ENCODE peak calls at places on chromosome 9, in seven cellular contexts. S is lower lobe of right lung; K is GM23338; T is sigmoid colon; E is CD8-positive, alpha-beta T cell; H is uterus; R is tibial artery. J is an unnamed sample. For H3K4me1, the result is how much of the 10 kb centered on the place peaks cover.

GRCh38 chr9:99513441-99514112 is 291.5 kb downstream of the SEC61B start:
- DNase-seq in E (no peak), R (no peak), K (no peak), S (no peak), T (no peak), H (no peak), J (no peak)

GRCh38 chr9:132141948-132142594 is 19.8 kb upstream of the NTNG2 start:
- DNase-seq in H (no peak), E (no peak), S (no peak), T (no peak), K (no peak), R (no peak), J (no peak)

GRCh38 chr9:99878651-99879050 is 27.8 kb upstream of the STX17 start:
- DNase-seq in T (no peak), R (no peak), H (no peak), S (no peak), E (no peak), K (no peak), J (no peak)

GRCh38 chr9:85040141-85040540 is 370.6 kb downstream of the NTRK2 start:
- DNase-seq in S (no peak), H (no peak), K (no peak), T (no peak), R (no peak), E (no peak), J (no peak)

GRCh38 chr9:1198085-1198484 is 147.9 kb downstream of the DMRT2 start:
- DNase-seq in E (no peak), K (no peak), R (no peak), T (no peak), H (no peak), S (no peak), J (no peak)

GRCh38 chr9:130576176-130576575 is 3.2 kb upstream of the FUBP3 start:
- DNase-seq in T (no peak), E (no peak), R (no peak), H (no peak), S (no peak), K (no peak), J (no peak)

GRCh38 chr9:125189011-125189360 is 617 bp downstream of the PPP6C start:
- DNase-seq in T (peak), E (no peak), K (peak), H (no peak), R (no peak), S (peak), J (peak)

GRCh38 chr9:119907056-119907455 is 537.8 kb upstream of the BRINP1 start:
- DNase-seq in S (no peak), E (no peak), R (no peak), T (no peak), K (no peak), H (no peak), J (no peak)

GRCh38 chr9:114621975-114622609 is 11.0 kb downstream of the TMEM268 start:
- DNase-seq in E (no peak), K (no peak), H (no peak), S (no peak), R (no peak), T (no peak), J (no peak)

GRCh38 chr9:3099601-3100000 is 255.7 kb upstream of the PUM3 start:
- DNase-seq in R (no peak), H (no peak), T (no peak), S (no peak), E (no peak), K (no peak), J (no peak)

GRCh38 chr9:2838984-2839367 is 4.9 kb downstream of the PUM3 start:
- DNase-seq in E (no peak), S (no peak), H (no peak), T (no peak), K (no peak), R (no peak), J (no peak)

GRCh38 chr9:89278551-89278950 is 32.4 kb upstream of the CKS2 start:
- DNase-seq in R (no peak), T (no peak), H (no peak), K (no peak), E (no peak), S (no peak), J (no peak)

GRCh38 chr9:98989036-98990000 is 45.6 kb downstream of the COL15A1 start:
- DNase-seq in H (peak), E (no peak), R (peak), K (no peak), S (no peak), T (peak), J (peak)

GRCh38 chr9:90169490-90169889 is 473.1 kb downstream of the DIRAS2 start:
- DNase-seq in S (no peak), H (no peak), R (no peak), T (no peak), E (no peak), K (no peak), J (no peak)

GRCh38 chr9:37909326-37909725 is 5.4 kb upstream of the SLC25A51 start:
- DNase-seq in K (no peak), S (no peak), H (no peak), T (peak), R (peak), E (no peak), J (no peak)

GRCh38 chr9:38023661-38024035 is 45.4 kb downstream of the SHB start:
- DNase-seq in T (no peak), R (no peak), H (no peak), K (no peak), S (no peak), E (no peak), J (no peak)

GRCh38 chr9:12972608-12973589 is 198.1 kb downstream of the LURAP1L start:
- DNase-seq in K (no peak), S (no peak), H (no peak), R (no peak), T (peak), E (no peak), J (peak)

GRCh38 chr9:90658181-90658580 is 15.6 kb upstream of the DIRAS2 start:
- DNase-seq in H (no peak), K (no peak), E (no peak), R (no peak), S (no peak), T (no peak), J (no peak)

GRCh38 chr9:121259935-121260334 is 8.0 kb upstream of the GSN start:
- DNase-seq in T (no peak), R (no peak), E (no peak), S (no peak), H (no peak), K (no peak), J (no peak)

GRCh38 chr9:68577778-68578591 is 37.3 kb upstream of the TMEM252 start:
- DNase-seq in K (no peak), E (no peak), H (no peak), R (no peak), T (no peak), S (no peak), J (no peak)

GRCh38 chr9:99680191-99680590 is 141.5 kb upstream of the NR4A3 start:
- DNase-seq in R (no peak), K (no peak), E (no peak), S (no peak), T (no peak), H (no peak), J (no peak)

GRCh38 chr9:108259917-108260675 is 595.7 kb downstream of the ACTL7B start:
- DNase-seq in H (no peak), K (no peak), E (no peak), T (no peak), S (no peak), R (no peak), J (no peak)

GRCh38 chr9:34124923-34125322 is 1.6 kb downstream of the DCAF12 start:
- DNase-seq in H (no peak), R (no peak), K (peak), T (no peak), E (no peak), S (no peak), J (no peak)

GRCh38 chr9:123550012-123550411 is 194.0 kb downstream of the CRB2 start:
- DNase-seq in S (no peak), T (no peak), H (no peak), K (no peak), E (no peak), R (no peak), J (no peak)

GRCh38 chr9:97572892-97573365 is 60.2 kb downstream of the TSTD2 start:
- DNase-seq in S (no peak), H (peak), K (no peak), T (no peak), E (no peak), R (peak), J (no peak)

GRCh38 chr9:126411225-126411947 is 84.8 kb downstream of the MVB12B start:
- DNase-seq in T (no peak), H (no peak), K (no peak), S (no peak), E (no peak), R (no peak), J (no peak)

GRCh38 chr9:129554649-129555048 is 66.3 kb downstream of the C9orf50 start:
- DNase-seq in T (no peak), S (no peak), H (no peak), E (no peak), R (no peak), K (peak), J (no peak)

GRCh38 chr9:116247791-116248343 is 94.3 kb downstream of the PAPPA start:
- DNase-seq in H (no peak), E (no peak), S (no peak), K (no peak), T (no peak), R (no peak), J (no peak)

GRCh38 chr9:133046196-133046899 is 15.4 kb upstream of the CEL start:
- DNase-seq in K (no peak), S (no peak), T (no peak), E (no peak), H (no peak), R (no peak), J (no peak)

GRCh38 chr9:112048924-112049785 is 125.9 kb downstream of the SUSD1 start:
- DNase-seq in K (no peak), T (no peak), E (no peak), H (no peak), S (no peak), R (no peak), J (no peak)

GRCh38 chr9:3441197-3441816 is 84.5 kb downstream of the RFX3 start:
- DNase-seq in S (no peak), R (no peak), K (peak), T (no peak), H (no peak), E (peak), J (peak)

GRCh38 chr9:14309403-14309802 is 4.5 kb downstream of the NFIB start:
- DNase-seq in T (no peak), H (no peak), S (no peak), K (no peak), R (no peak), E (no peak), J (no peak)

GRCh38 chr9:134546231-134546731 is 95.3 kb upstream of the COL5A1 start:
- DNase-seq in E (no peak), T (peak), R (peak), H (no peak), K (no peak), S (no peak), J (no peak)

GRCh38 chr9:131161585-131161984 is 36.2 kb downstream of the NUP214 start:
- DNase-seq in S (no peak), T (no peak), R (no peak), K (no peak), E (no peak), H (no peak), J (no peak)

GRCh38 chr9:19642256-19642655 is 146.6 kb downstream of the SLC24A2 start:
- DNase-seq in T (no peak), E (no peak), K (no peak), S (no peak), H (no peak), R (no peak), J (no peak)

GRCh38 chr9:92808726-92809451 is 44.3 kb upstream of the BICD2 start:
- DNase-seq in K (peak), S (peak), R (peak), T (peak), H (peak), E (no peak), J (peak)

GRCh38 chr9:113307401-113307975 is 4.3 kb upstream of the RNF183 start:
- DNase-seq in R (no peak), E (no peak), K (no peak), H (no peak), T (no peak), S (no peak), J (no peak)

GRCh38 chr9:113306566-113306965 is 3.4 kb upstream of the RNF183 start:
- DNase-seq in H (no peak), E (no peak), R (no peak), S (no peak), T (no peak), K (no peak), J (no peak)

GRCh38 chr9:113299800-113300292 is 3.3 kb downstream of the RNF183 start:
- DNase-seq in K (no peak), H (no peak), T (no peak), S (no peak), R (no peak), E (no peak), J (no peak)

GRCh38 chr9:113298924-113299770 is 4.0 kb downstream of the RNF183 start:
- DNase-seq in T (no peak), H (no peak), R (no peak), E (no peak), S (no peak), K (no peak), J (no peak)

DNA sequence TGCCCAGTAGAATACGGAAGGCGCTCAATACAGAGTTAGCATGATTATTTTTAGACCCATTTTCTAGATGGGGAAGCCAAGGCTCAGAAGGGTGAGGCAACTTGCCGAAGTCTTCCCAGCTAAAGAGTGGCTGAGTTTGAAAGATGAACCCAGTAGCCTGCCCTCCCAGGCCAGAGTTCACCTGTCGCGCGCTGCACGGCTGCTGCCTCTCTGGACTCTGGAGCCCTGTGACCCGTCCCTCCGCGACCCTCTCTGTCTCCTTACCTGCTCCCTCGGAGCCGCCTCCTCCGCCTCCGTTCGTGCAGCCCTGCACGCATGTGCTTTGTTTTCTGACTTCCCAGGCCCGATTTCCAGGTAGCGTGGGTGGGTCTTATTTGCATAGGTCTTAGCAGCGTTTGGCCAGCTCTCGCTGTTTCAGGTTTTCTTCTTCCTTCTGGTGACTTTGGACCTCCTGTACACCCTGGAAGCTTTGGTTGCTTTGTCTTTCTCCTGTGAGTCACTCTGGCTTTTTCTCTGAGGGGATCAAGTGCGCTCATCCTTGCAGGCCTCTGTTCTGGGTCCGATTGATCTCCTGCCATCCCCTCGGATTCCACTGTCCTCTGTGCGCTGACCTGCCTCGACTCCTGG is at the start of gene RNF183:
- DNase-seq in H (no peak), T (no peak), S (no peak), K (peak), R (no peak), E (no peak), J (no peak)
- H3K4me1 ChIP-seq in H (under half), T (under half), S (under half), K (under half), R (under half), E (under half), J (under half)

GRCh38 chr9:35563791-35564197 is 41.3 kb upstream of the TESK1 start:
- DNase-seq in S (no peak), H (peak), K (peak), T (peak), E (no peak), R (peak), J (peak)
- H3K27ac ChIP-seq in S (peak), H (peak), K (no peak), T (peak), E (no peak), R (peak), J (peak)

DNA sequence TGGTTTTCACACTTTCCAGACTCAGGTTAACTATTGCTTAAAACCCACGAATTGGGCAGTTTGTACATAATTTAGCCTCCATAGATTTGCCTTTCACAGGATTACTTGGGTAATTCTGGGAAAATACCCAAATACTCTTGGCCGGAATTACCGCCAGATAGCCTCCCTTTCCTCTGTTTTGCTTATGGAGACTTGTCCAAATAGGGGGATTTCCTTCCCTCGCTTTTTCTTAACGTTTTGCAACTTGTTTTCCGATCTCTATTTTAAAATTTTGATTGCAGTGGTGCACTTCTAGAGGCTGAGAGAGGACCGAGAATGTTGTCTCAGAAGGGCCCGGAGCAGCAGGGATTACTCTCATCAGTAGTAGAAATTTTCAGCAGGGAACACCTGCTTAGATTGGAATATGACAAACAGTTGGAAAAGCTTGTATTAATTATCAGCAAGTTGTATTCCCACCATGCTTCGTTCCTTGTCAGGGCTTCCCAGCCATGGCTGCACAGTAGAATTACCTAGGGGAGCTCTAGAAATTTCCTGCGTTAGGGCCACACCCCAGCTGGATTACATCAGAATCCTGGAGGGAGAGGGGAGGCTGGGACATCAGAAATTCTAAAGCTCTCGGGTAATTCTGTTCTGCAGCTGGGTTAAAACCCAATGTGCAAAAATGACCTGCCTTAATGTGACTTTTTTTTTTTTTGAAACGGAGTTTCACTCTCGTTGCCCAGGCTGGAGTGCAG is 329.1 kb downstream of the SH3GL2 start:
- DNase-seq in E (no peak), K (no peak), T (no peak), R (no peak), H (no peak), S (no peak), J (peak)
- H3K4me3 ChIP-seq in E (no peak), K (peak), T (peak), R (peak), H (peak), S (peak), J (peak)

DNA sequence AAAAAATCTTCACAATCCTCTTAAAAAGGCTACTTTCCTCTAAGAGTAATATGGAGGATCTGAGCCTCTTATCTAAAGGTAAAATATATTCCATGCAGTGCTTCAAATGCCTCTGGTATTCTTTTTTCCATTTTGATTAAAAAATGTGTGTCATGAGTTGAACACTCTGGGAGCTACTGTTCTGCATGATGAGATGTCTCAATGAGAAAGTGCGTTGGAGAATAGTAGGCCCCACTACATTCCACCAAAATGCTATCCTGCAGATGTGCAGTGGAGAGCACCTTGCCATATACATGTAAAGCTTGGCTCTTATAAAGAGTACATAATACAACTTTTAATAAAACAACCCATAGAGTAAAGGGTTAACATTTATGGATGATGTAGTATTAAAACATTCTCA is 26.3 kb downstream of the ALDH1A1 start:
- DNase-seq in H (no peak), K (no peak), R (no peak), T (no peak), E (no peak), S (no peak), J (no peak)
- H3K4me1 ChIP-seq in H (under half), K (under half), R (under half), T (under half), E (under half), S (under half), J (under half)

GRCh38 chr9:95491543-95492330 is 25.0 kb downstream of the PTCH1 start:
- DNase-seq in K (no peak), T (no peak), H (no peak), S (no peak), R (no peak), E (no peak), J (no peak)
- H3K27ac ChIP-seq in K (no peak), T (no peak), H (no peak), S (no peak), R (no peak), E (no peak), J (no peak)

GRCh38 chr9:95477441-95477840 is 39.3 kb downstream of the PTCH1 start:
- DNase-seq in T (no peak), K (no peak), S (no peak), H (no peak), E (no peak), R (no peak), J (no peak)
- H3K4me3 ChIP-seq in T (no peak), K (no peak), S (no peak), H (no peak), E (no peak), R (no peak), J (no peak)

GRCh38 chr9:127829205-127829935 is 25.1 kb downstream of the ENG start:
- DNase-seq in R (no peak), S (no peak), K (no peak), E (no peak), T (no peak), H (no peak), J (no peak)

GRCh38 chr9:127826253-127826913 is 23.7 kb downstream of the FPGS start:
- DNase-seq in H (no peak), S (no peak), T (no peak), K (no peak), E (no peak), R (no peak), J (no peak)

GRCh38 chr9:127825319-127826051 is 22.8 kb downstream of the FPGS start:
- DNase-seq in R (no peak), T (peak), S (peak), H (no peak), E (no peak), K (peak), J (peak)

GRCh38 chr9:127832248-127832647 is 22.2 kb downstream of the ENG start:
- DNase-seq in S (no peak), E (no peak), K (no peak), R (peak), H (no peak), T (no peak), J (no peak)

DNA sequence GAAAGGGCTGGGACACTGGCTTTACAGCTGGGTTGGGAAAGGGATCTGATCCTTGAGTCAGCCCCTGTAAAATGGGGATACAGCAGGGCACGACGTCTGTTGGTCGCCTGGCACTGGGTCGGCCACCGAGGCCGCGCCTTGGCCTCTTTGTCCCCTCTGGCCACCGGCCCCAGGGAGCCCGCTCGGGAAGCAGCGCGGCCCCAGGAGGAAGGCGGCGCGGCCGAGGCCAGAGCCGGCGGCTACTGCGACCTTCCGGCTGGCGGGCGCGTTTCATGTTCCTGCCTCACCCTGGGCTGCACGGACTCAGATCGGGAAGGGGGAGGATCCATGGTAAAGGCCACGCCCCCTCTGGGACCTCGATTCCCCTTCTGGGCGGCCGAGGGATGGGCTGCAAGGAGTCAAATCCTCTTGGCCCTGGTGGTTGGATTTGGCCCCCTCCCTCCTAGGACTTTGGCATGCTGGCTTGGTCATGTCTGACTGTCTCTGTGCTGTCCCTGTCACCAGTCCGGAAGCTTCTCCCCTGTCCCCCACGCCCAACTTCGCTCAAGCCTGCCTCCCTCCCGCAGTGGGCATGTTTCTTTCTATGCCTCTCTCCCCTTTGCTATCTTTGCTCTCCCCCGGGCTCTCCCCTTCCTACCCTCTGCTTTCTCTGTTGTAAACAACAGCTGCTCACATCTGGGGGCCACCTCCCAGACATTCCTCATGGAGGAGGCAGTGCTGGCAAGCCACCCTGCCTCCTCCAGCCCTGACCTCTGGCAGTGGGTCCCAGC is 25.8 kb downstream of the FPGS start:
- DNase-seq in H (peak), E (no peak), K (peak), S (peak), R (peak), T (peak), J (peak)
- H3K4me1 ChIP-seq in H (under half), E (under half), K (under half), S (half or more), R (under half), T (under half), J (under half)

J was measured in right cardiac atrium.